ENCODE peak calls at places on chromosomes 11 and 22, in four cellular contexts. M is breast epithelium, X is Peyer's patch, A is right lobe of liver. Q is an unnamed sample.

GRCh38 chr11:102476812-102477211 is 24.2 kb upstream of the TMEM123 start:
- DNase-seq in M (peak; percentile 50), X (peak; percentile 83), A (peak; percentile 87), Q (peak; percentile 61)

GRCh38 chr11:10436733-10437132 is 18.3 kb upstream of the AMPD3 start:
- DNase-seq in M (no peak), X (no peak), A (no peak), Q (no peak)

GRCh38 chr22:49966041-49966715 is 5.6 kb downstream of the PIM3 start:
- DNase-seq in M (peak; percentile 19), X (peak; percentile 49), A (peak; percentile 72), Q (no peak)

GRCh38 chr11:645536-645935 is 8.5 kb downstream of the DRD4 start:
- DNase-seq in M (no peak), X (no peak), A (no peak), Q (no peak)

GRCh38 chr11:17408641-17409040 is 20.2 kb upstream of the KCNJ11 start:
- DNase-seq in M (no peak), X (no peak), A (peak; percentile 26), Q (no peak)

GRCh38 chr11:61957028-61957770 is 7.0 kb downstream of the BEST1 start:
- DNase-seq in M (peak; percentile 15), X (no peak), A (no peak), Q (no peak)

GRCh38 chr11:82995754-82996398 is 75.8 kb downstream of the RAB30 start:
- DNase-seq in M (no peak), X (no peak), A (no peak), Q (no peak)

GRCh38 chr11:71372693-71373657 is 75.2 kb downstream of the DHCR7 start:
- DNase-seq in M (no peak), X (no peak), A (no peak), Q (no peak)

GRCh38 chr11:47466701-47467250 is 17.8 kb upstream of the RAPSN start:
- DNase-seq in M (no peak), X (no peak), A (peak; percentile 78), Q (no peak)

GRCh38 chr11:3046190-3046589 is 11.0 kb downstream of the CARS1 start:
- DNase-seq in M (no peak), X (no peak), A (no peak), Q (no peak)

GRCh38 chr11:46383974-46384701 is 2.7 kb downstream of the MDK start:
- DNase-seq in M (no peak), X (peak; percentile 82), A (no peak), Q (no peak)

GRCh38 chr11:128456566-128457268 is 130.6 kb downstream of the ETS1 start:
- DNase-seq in M (no peak), X (no peak), A (no peak), Q (no peak)

GRCh38 chr11:19121646-19122045 is 4.7 kb downstream of the ZDHHC13 start:
- DNase-seq in M (no peak), X (no peak), A (no peak), Q (no peak)

GRCh38 chr11:14638561-14638960 is 5.0 kb upstream of the PDE3B start:
- DNase-seq in M (no peak), X (no peak), A (peak; percentile 70), Q (no peak)

GRCh38 chr11:65438257-65439151 is 15.9 kb downstream of the NEAT1 start:
- DNase-seq in M (peak; percentile 11), X (no peak), A (no peak), Q (no peak)
- TF ChIP-seq POLR2A in M (no peak), X (no peak), A (no peak), Q (no peak)

DNA sequence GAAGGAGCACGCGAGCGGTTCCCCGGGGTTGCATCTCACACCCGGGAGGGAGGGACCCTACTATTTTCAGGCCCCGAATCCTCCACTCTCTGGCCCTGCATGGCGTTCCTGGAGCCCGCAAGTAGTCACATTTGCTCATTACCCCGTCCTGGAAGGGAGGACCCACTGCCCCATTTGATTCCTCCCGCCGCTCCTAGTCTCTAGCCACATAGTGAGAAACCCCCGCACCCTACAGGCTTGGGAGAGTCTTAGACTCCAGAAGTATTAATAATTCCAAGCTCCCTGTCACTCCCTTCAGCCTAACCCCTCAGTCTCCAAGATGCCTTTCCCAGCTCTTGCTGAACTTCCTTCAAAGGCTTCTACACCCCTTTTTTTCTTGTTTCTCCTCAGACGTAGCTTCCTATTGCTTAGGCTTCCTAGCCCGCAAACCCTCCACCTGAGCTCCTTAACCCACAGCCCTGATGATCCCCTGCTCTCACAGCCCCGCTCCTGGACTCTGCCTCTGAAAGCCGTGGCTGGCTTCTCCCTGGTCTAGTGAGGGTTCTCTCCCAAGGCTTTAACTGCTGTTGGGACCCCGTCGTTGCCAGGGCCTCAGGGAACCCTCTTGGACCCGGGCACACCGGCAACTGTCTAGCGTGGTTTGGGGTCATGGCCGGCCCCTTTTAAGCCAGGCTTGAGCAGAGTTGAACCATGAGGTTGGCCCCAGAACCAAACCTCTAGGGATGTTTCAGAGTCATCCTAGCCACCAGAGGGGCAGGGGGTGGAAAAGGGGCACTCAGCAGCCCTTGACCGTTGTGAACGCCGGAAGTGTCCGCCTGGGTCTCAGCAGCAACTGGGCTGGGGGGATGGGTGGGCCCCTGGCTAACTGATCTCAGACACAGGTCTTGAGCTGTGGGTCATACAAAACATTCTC is 862 bp downstream of the GGA1 start:
- DNase-seq in M (no peak), X (no peak), A (no peak), Q (no peak)
- TF ChIP-seq POLR2A in M (no peak), X (no peak), A (no peak), Q (no peak)

DNA sequence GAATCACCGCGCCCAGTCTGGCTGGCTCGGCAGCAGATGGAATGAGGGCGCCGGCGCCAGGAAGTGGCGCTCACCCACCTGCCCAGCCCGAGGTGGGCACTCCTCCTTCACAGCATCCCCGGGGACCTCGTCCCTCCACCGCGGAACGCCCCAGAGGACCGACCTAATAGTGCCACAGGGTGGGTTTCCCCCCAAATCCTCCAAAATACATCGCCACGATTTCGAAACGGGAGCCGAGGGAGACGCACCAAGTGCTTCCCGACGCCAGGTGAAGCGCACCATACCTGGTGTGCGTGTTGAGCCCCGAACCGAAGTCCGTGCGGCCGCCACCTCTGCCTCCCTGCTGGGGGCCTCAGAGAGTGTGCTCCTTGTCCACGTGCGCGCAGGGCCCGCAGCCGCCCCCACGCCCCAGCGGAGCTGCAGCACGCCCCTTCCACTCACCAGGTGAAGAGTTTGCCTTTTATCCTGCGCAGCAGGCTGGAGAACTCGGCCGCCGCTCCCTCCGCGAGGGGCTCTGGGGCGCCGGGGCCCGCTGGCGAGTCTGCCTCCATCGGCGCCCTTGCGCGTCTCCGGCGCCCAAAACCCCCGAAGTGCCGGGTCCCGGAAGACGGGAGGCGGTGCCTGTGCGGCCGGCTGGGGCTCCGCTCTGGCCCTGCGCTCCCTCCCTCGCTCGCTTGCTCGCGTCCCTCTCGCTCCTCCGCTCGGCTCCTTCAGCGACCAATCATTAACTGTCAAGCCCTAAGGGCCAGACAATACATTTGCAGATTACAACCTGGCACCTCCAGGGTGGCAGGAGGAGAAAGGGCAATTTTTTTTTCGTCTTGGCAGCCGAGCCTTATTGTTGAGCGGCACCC is at the start of gene SLC35F2:
- DNase-seq in M (peak; percentile 24), X (peak; percentile 89), A (peak; percentile 62), Q (peak; percentile 67)
- TF ChIP-seq POLR2A in M (no peak), X (peak; percentile 66), A (no peak), Q (no peak)

GRCh38 chr11:133906746-133907145 is 50.0 kb downstream of the IGSF9B start:
- DNase-seq in M (no peak), X (no peak), A (peak; percentile 24), Q (no peak)

GRCh38 chr11:133907216-133907615 is 49.6 kb downstream of the IGSF9B start:
- DNase-seq in M (no peak), X (no peak), A (peak; percentile 19), Q (no peak)

GRCh38 chr11:133904818-133905515 is 51.8 kb downstream of the IGSF9B start:
- DNase-seq in M (no peak), X (peak; percentile 10), A (peak; percentile 11), Q (no peak)

GRCh38 chr11:133906241-133906640 is 50.5 kb downstream of the IGSF9B start:
- DNase-seq in M (no peak), X (no peak), A (peak; percentile 50), Q (no peak)

DNA sequence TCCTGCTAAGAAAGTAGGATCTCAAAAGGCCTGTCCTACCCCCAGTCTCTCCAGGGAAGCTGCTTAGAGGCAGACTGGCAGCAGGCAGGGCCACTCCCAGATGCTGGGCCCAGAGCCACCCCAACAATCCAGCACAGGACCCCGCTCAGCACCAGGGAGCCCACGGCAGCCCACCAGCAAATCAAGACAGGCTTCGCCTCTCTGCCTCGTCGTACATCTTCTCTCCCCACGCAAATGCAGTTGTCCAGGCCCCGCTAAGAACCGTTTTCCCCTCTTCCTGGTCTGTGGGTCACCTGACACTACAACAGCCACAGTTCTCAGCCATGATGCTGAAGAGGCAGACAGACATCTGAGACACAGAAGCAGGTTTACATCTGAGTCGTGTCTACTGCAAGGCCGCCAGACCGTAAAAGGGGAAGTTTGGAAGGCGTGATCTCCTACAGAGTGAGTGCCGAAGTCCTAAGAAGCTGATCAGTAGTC is 51.1 kb downstream of the IGSF9B start:
- DNase-seq in M (no peak), X (no peak), A (peak; percentile 20), Q (no peak)
- TF ChIP-seq POLR2A in M (no peak), X (no peak), A (no peak), Q (no peak)

GRCh38 chr11:67651976-67652895 is 1.7 kb upstream of the ACY3 start:
- DNase-seq in M (no peak), X (peak; percentile 56), A (no peak), Q (no peak)

GRCh38 chr11:67648796-67649613 is 1.5 kb downstream of the ACY3 start:
- DNase-seq in M (no peak), X (peak; percentile 85), A (no peak), Q (no peak)

GRCh38 chr11:67648140-67648795 is 2.3 kb downstream of the ACY3 start:
- DNase-seq in M (no peak), X (peak; percentile 80), A (no peak), Q (no peak)

GRCh38 chr11:67647471-67647870 is 3.1 kb downstream of the ACY3 start:
- DNase-seq in M (no peak), X (peak; percentile 66), A (no peak), Q (no peak)

DNA sequence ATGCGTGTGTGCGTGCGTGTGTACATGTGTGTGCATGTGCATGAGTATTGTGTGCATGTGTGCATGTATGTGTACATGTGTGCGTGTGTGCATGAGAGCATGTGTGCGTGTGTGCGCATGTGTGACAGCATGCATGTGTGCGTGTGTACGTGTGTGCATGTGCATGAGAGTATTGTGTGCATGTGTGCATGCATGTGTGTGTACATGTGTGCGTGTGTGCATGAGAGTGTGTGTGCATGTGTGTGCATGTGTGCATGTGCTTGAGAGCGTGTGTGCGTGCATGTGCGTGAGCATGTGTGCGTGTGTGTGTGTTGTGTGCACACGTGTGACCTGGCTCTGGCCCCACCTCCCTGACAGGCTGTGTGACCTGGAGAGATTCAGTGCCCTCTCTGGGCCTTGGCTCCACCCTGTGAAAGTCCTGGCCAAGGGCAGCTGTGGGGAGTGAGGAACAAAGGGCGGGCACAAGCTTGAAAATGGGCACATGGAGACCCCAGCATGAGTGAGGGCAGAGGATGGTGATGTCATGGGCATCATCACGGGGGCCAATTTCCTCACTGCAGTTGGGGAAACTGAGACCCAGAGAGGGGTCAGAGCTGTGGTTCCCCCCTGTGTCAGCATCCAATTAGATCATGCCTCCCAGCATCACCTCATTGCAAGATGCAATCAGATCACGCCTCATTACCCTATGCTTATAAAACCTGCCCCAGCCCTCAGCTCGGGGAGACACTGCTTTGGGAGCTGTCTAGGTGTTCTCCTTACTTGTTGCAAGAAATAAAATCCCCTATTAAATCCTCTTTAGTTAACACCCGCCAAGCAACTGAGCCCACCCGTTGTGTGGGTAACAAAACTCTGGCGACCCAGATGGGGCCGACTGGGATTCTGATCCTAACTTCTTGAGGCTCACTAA is 643 bp downstream of the ACY3 start:
- DNase-seq in M (no peak), X (no peak), A (no peak), Q (no peak)
- TF ChIP-seq POLR2A in M (no peak), X (no peak), A (peak; percentile 32), Q (no peak)